ENCODE peak calls at places on chromosomes 2 and 18, in six cellular contexts. U is SK-N-SH, P is astrocyte of the spinal cord, G is upper lobe of right lung, Q is cardiac muscle cell, X is dorsolateral prefrontal cortex. F is an unnamed sample.

GRCh38 chr2:234211797-234212196 is 161.3 kb downstream of the SPP2 start:
- DNase-seq in Q (peak; percentile 20), P (peak; percentile 55), X (no peak), U (no peak), G (no peak), F (peak; percentile 28)

GRCh38 chr2:109324859-109325258 is 195.9 kb downstream of the SH3RF3 start:
- DNase-seq in Q (no peak), U (no peak), P (peak; percentile 99), G (no peak), X (no peak), F (peak; percentile 99)

GRCh38 chr2:54535599-54536195 is 79.6 kb downstream of the SPTBN1 start:
- DNase-seq in U (no peak), Q (no peak), X (no peak), P (no peak), G (peak; percentile 77), F (no peak)

GRCh38 chr2:182360012-182360662 is 66.7 kb downstream of the PDE1A start:
- DNase-seq in Q (no peak), U (no peak), X (no peak), G (no peak), P (no peak), F (peak; percentile 80)

GRCh38 chr2:219112651-219113338 is 47.8 kb downstream of the NHEJ1 start:
- DNase-seq in P (no peak), G (no peak), U (no peak), X (no peak), Q (no peak), F (no peak)

GRCh38 chr2:85714841-85715240 is 20.7 kb downstream of the GNLY start:
- DNase-seq in Q (no peak), P (no peak), X (no peak), G (no peak), U (no peak), F (no peak)

GRCh38 chr18:23127145-23127544 is 8.1 kb upstream of the CABLES1 start:
- DNase-seq in U (no peak), G (no peak), Q (no peak), X (no peak), P (no peak), F (no peak)

GRCh38 chr18:67199993-67200617 is 316.4 kb downstream of the DSEL start:
- DNase-seq in P (peak; percentile 73), U (peak; percentile 32), G (no peak), Q (peak; percentile 52), X (no peak), F (peak; percentile 65)

GRCh38 chr2:189613077-189613636 is 32.6 kb upstream of the SLC40A1 start:
- DNase-seq in G (no peak), U (no peak), P (peak; percentile 63), X (no peak), Q (peak; percentile 76), F (peak; percentile 92)

GRCh38 chr18:59211629-59212028 is 8.3 kb upstream of the GRP start:
- DNase-seq in X (no peak), G (no peak), Q (no peak), U (no peak), P (no peak), F (no peak)

GRCh38 chr2:54666741-54667639 is 56.5 kb upstream of the EML6 start:
- DNase-seq in P (no peak), X (peak; percentile 70), U (no peak), G (no peak), Q (no peak), F (peak; percentile 82)

GRCh38 chr2:169361706-169362345 is 508 bp downstream of the LRP2 start:
- DNase-seq in U (peak; percentile 60), X (no peak), Q (peak; percentile 74), G (peak; percentile 72), P (peak; percentile 8), F (no peak)

GRCh38 chr18:58476022-58476421 is 152.9 kb downstream of the ALPK2 start:
- DNase-seq in Q (no peak), P (no peak), G (no peak), X (no peak), U (no peak), F (no peak)

GRCh38 chr2:79903601-79904000 is 390.8 kb downstream of the CTNNA2 start:
- DNase-seq in U (no peak), X (no peak), P (no peak), G (no peak), Q (no peak), F (no peak)

GRCh38 chr2:5549061-5549601 is 143.1 kb upstream of the SOX11 start:
- DNase-seq in U (no peak), P (peak; percentile 85), G (no peak), Q (peak; percentile 75), X (no peak), F (no peak)

GRCh38 chr2:176491172-176491904 is 222.1 kb downstream of the MTX2 start:
- DNase-seq in P (peak; percentile 99), U (peak; percentile 29), G (no peak), Q (no peak), X (no peak), F (peak; percentile 98)

GRCh38 chr2:26721267-26722032 is 28.9 kb downstream of the KCNK3 start:
- DNase-seq in Q (no peak), U (no peak), G (no peak), X (no peak), P (no peak), F (no peak)

GRCh38 chr2:132623096-132623839 is 46.7 kb downstream of the LYPD1 start:
- DNase-seq in P (peak; percentile 85), U (no peak), Q (no peak), X (no peak), G (no peak), F (peak; percentile 44)

GRCh38 chr18:79503406-79503805 is 107.7 kb downstream of the NFATC1 start:
- DNase-seq in X (no peak), P (no peak), Q (no peak), G (peak; percentile 55), U (no peak), F (no peak)

GRCh38 chr2:11398710-11399109 is 54.3 kb upstream of the ROCK2 start:
- DNase-seq in X (no peak), G (peak; percentile 87), Q (no peak), P (no peak), U (no peak), F (peak; percentile 36)

DNA sequence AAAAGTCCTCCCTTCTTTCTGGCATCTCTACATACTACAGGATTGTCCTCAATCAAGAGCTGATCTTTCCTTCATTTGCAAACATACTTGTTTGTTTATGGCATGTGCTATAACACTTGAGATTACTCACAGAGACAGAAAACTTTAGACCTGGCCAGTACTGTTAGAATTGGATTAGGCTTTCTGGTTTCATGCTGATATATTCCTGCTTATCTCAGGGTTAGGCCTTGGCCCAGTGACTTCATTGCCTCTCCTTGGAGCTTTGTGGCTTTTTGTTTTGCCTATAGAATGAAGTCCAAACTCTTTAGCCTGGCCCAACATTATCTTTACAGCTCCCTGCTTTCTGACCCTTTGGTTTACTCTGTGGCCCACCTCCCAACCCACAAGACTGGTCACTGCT is 363.3 kb downstream of the ALK start:
- DNase-seq in U (no peak), P (no peak), Q (no peak), G (no peak), X (no peak), F (no peak)
- H3K4me3 ChIP-seq in U (no peak overlapping the region), P (no peak overlapping the region), Q (no peak overlapping the region), G (no peak overlapping the region), X (no peak overlapping the region), F (no peak overlapping the region)

DNA sequence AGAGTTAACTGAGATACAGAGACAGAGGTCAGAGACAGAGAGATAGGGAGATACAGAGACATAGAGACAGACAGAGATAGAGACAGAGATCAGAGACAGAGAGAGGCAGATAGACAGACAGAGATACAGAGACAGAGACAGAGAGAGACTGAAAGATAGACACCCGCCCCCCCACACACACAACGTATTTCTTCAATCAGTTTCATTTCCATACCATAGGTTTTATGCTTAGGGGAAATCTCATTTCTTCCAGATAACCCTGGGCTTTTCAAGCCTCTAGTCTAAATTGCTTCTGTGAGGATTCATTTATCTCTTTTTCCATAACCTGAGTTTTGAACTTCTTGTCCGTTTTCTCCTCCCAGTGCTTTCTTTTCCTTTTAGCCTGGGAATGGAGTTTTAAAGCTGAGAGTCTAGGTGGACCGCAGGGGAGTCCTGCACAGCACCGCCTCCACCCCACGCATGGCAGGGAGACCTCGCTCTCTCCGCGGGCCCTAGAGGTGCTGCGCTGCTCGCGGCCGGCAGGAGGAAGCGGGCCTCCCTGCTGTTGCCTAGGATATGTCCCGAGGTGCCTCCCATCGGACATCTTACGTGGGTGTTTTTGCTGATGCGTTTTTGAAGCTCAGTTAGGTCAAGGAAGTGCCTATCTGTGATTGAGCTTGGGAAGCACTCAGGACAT is 94.7 kb downstream of the CD8B2 start:
- DNase-seq in Q (peak; percentile 65), X (no peak), P (peak; percentile 49), G (peak; percentile 74), U (peak; percentile 83), F (peak; percentile 70)
- TF ChIP-seq CTCF in Q (peak; percentile 41), X (no peak), P (peak; percentile 50), G (no peak), U (no peak), F (peak; percentile 43)

GRCh38 chr2:48310581-48310980 is 219.4 kb upstream of the STON1 start:
- DNase-seq in U (no peak), P (no peak), Q (no peak), X (no peak), G (no peak), F (no peak)
- H3K4me3 ChIP-seq in U (no peak overlapping the region), P (no peak overlapping the region), Q (no peak overlapping the region), X (no peak overlapping the region), G (no peak overlapping the region), F (no peak overlapping the region)

GRCh38 chr2:229342376-229342775 is 71.3 kb upstream of the PID1 start:
- DNase-seq in X (no peak), G (peak; percentile 76), Q (peak; percentile 35), P (peak; percentile 29), U (peak; percentile 20), F (peak; percentile 36)
- TF ChIP-seq CTCF in X (peak; percentile 58), G (peak; percentile 60), Q (peak; percentile 72), P (peak; percentile 77), U (peak; percentile 42), F (peak; percentile 67)

DNA sequence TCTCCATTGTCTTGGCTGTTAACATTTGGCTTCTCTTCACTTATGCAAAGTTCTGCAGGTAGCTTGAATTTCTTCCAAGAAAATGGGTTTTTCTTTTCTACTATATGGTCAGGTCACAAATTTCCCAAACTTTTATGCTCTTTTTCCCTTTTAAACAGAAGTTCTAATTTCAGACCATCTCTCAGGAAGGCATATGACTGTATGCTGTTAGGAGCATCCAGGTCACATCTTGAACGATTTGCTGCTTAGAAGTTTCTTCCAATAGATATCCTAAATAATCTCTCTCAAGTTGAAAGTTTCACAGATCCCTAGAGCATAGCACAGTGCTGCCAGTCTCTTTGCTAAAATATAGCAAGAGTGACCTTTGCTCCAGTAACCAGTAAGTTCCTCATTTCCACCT is 932.5 kb downstream of the DPP10 start:
- DNase-seq in P (no peak), X (no peak), U (no peak), Q (no peak), G (no peak), F (no peak)
- H3K4me3 ChIP-seq in P (no peak overlapping the region), X (no peak overlapping the region), U (no peak overlapping the region), Q (no peak overlapping the region), G (no peak overlapping the region), F (no peak overlapping the region)

DNA sequence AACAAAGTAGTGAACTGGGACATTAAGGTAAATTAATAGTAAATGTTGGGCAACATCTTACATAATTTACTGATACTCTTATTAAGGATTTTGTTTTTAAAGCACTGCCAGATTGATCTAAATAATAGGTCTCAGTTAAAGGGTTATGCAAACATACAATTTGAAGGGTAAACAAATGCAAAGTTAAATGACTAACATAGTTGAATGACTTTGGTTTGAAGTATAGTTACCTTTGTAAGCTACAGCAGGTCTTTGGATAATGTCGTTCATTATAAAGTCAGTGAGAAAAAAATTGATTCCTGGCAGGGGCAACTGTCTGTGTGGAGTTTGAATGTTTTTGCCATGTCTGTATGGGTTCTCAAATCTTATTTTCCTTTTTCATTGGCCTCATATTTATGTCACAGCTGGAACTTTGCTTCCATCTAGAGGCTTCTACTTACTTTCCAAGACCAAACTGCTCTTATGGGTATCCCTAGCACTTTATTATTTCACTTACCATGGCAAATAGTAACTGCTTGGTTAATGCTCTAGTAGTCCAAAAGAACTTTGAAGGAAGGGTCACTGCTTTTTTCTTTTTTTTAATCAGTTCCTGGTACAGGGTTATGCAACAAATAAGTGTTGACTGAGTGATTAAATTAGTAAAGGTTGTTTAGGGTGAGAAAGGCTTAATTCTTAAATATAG is 107.8 kb downstream of the NBEAL1 start:
- DNase-seq in G (no peak), P (no peak), U (peak; percentile 9), Q (peak; percentile 1), X (no peak), F (peak; percentile 25)
- TF ChIP-seq CTCF in G (peak; percentile 14), P (no peak), U (peak; percentile 25), Q (peak; percentile 11), X (no peak), F (no peak)

F was measured in fibroblast of villous mesenchyme.